ENCODE peak calls at places on chromosomes 7 and 10, in nine cellular contexts. One of them, this sample, is unnamed.

GRCh38 chr10:62699148-62699547 is 105.4 kb upstream of the ADO start:
- DNase-seq in uterus: no peak
- DNase-seq in activated CD8-positive, alpha-beta T cell treated with anti-CD3 and anti-CD28 coated beads for 36 hours: no peak
- DNase-seq in lower leg skin: no peak
- DNase-seq in GM23338: no peak
- DNase-seq in Panc1: no peak
- DNase-seq in heart right ventricle: no peak
- DNase-seq in brain microvascular endothelial cell: no peak
- DNase-seq in foreskin fibroblast: no peak
- DNase-seq in this sample: no peak

GRCh38 chr7:42233166-42233565 is 3.8 kb downstream of the GLI3 start:
- DNase-seq in uterus: no peak
- DNase-seq in activated CD8-positive, alpha-beta T cell treated with anti-CD3 and anti-CD28 coated beads for 36 hours: no peak
- DNase-seq in lower leg skin: no peak
- DNase-seq in GM23338: no peak
- DNase-seq in Panc1: no peak
- DNase-seq in heart right ventricle: no peak
- DNase-seq in brain microvascular endothelial cell: no peak
- DNase-seq in foreskin fibroblast: no peak
- DNase-seq in this sample: no peak

GRCh38 chr7:155975490-155975889 is 163.2 kb upstream of the SHH start:
- DNase-seq in uterus: peak; percentile 1
- DNase-seq in activated CD8-positive, alpha-beta T cell treated with anti-CD3 and anti-CD28 coated beads for 36 hours: no peak
- DNase-seq in lower leg skin: peak; percentile 66
- DNase-seq in GM23338: no peak
- DNase-seq in Panc1: no peak
- DNase-seq in heart right ventricle: no peak
- DNase-seq in brain microvascular endothelial cell: no peak
- DNase-seq in foreskin fibroblast: no peak
- DNase-seq in this sample: no peak

GRCh38 chr10:34319197-34319846 is 495.8 kb downstream of the PARD3 start:
- DNase-seq in uterus: peak; percentile 55
- DNase-seq in activated CD8-positive, alpha-beta T cell treated with anti-CD3 and anti-CD28 coated beads for 36 hours: no peak
- DNase-seq in lower leg skin: no peak
- DNase-seq in GM23338: no peak
- DNase-seq in Panc1: no peak
- DNase-seq in heart right ventricle: peak; percentile 11
- DNase-seq in brain microvascular endothelial cell: peak; percentile 85
- DNase-seq in foreskin fibroblast: peak; percentile 93
- DNase-seq in this sample: no peak

GRCh38 chr7:142002179-142002578 is 6.5 kb downstream of the MGAM start:
- DNase-seq in uterus: no peak
- DNase-seq in activated CD8-positive, alpha-beta T cell treated with anti-CD3 and anti-CD28 coated beads for 36 hours: no peak
- DNase-seq in lower leg skin: no peak
- DNase-seq in GM23338: no peak
- DNase-seq in Panc1: no peak
- DNase-seq in heart right ventricle: no peak
- DNase-seq in brain microvascular endothelial cell: no peak
- DNase-seq in foreskin fibroblast: no peak
- DNase-seq in this sample: no peak

GRCh38 chr10:117216611-117217195 is 19.4 kb downstream of the KCNK18 start:
- DNase-seq in uterus: peak; percentile 35
- DNase-seq in activated CD8-positive, alpha-beta T cell treated with anti-CD3 and anti-CD28 coated beads for 36 hours: peak; percentile 72
- DNase-seq in lower leg skin: peak; percentile 91
- DNase-seq in GM23338: peak; percentile 90
- DNase-seq in Panc1: peak; percentile 51
- DNase-seq in heart right ventricle: peak; percentile 34
- DNase-seq in brain microvascular endothelial cell: peak; percentile 32
- DNase-seq in foreskin fibroblast: peak; percentile 50
- DNase-seq in this sample: peak; percentile 93

GRCh38 chr7:89623018-89623672 is 531.1 kb upstream of the STEAP1 start:
- DNase-seq in uterus: no peak
- DNase-seq in activated CD8-positive, alpha-beta T cell treated with anti-CD3 and anti-CD28 coated beads for 36 hours: peak; percentile 45
- DNase-seq in lower leg skin: no peak
- DNase-seq in GM23338: peak; percentile 66
- DNase-seq in Panc1: peak; percentile 32
- DNase-seq in heart right ventricle: no peak
- DNase-seq in brain microvascular endothelial cell: peak; percentile 6
- DNase-seq in foreskin fibroblast: peak; percentile 9
- DNase-seq in this sample: peak; percentile 24

GRCh38 chr10:71134732-71135211 is 77.6 kb upstream of the UNC5B start:
- DNase-seq in uterus: no peak
- DNase-seq in activated CD8-positive, alpha-beta T cell treated with anti-CD3 and anti-CD28 coated beads for 36 hours: no peak
- DNase-seq in lower leg skin: peak; percentile 76
- DNase-seq in GM23338: peak; percentile 22
- DNase-seq in Panc1: no peak
- DNase-seq in heart right ventricle: no peak
- DNase-seq in brain microvascular endothelial cell: no peak
- DNase-seq in foreskin fibroblast: no peak
- DNase-seq in this sample: no peak

GRCh38 chr7:2109251-2109935 is 123.4 kb downstream of the MAD1L1 start:
- DNase-seq in uterus: no peak
- DNase-seq in activated CD8-positive, alpha-beta T cell treated with anti-CD3 and anti-CD28 coated beads for 36 hours: no peak
- DNase-seq in lower leg skin: no peak
- DNase-seq in GM23338: no peak
- DNase-seq in Panc1: no peak
- DNase-seq in heart right ventricle: no peak
- DNase-seq in brain microvascular endothelial cell: peak; percentile 23
- DNase-seq in foreskin fibroblast: no peak
- DNase-seq in this sample: no peak

GRCh38 chr10:22626784-22627183 is 87.6 kb downstream of the PIP4K2A start:
- DNase-seq in uterus: no peak
- DNase-seq in activated CD8-positive, alpha-beta T cell treated with anti-CD3 and anti-CD28 coated beads for 36 hours: no peak
- DNase-seq in lower leg skin: no peak
- DNase-seq in GM23338: no peak
- DNase-seq in Panc1: no peak
- DNase-seq in heart right ventricle: no peak
- DNase-seq in brain microvascular endothelial cell: no peak
- DNase-seq in foreskin fibroblast: no peak
- DNase-seq in this sample: no peak

GRCh38 chr7:19560111-19560883 is 148.5 kb downstream of the POLR1F start:
- DNase-seq in uterus: no peak
- DNase-seq in activated CD8-positive, alpha-beta T cell treated with anti-CD3 and anti-CD28 coated beads for 36 hours: no peak
- DNase-seq in lower leg skin: no peak
- DNase-seq in GM23338: peak; percentile 3
- DNase-seq in Panc1: peak; percentile 22
- DNase-seq in heart right ventricle: no peak
- DNase-seq in brain microvascular endothelial cell: peak; percentile 77
- DNase-seq in foreskin fibroblast: peak; percentile 66
- DNase-seq in this sample: no peak

GRCh38 chr7:5780801-5781496 is 514 bp downstream of the RNF216 start:
- DNase-seq in uterus: no peak
- DNase-seq in activated CD8-positive, alpha-beta T cell treated with anti-CD3 and anti-CD28 coated beads for 36 hours: peak; percentile 35
- DNase-seq in lower leg skin: peak; percentile 88
- DNase-seq in GM23338: peak; percentile 37
- DNase-seq in Panc1: no peak
- DNase-seq in heart right ventricle: peak; percentile 32
- DNase-seq in brain microvascular endothelial cell: peak; percentile 8
- DNase-seq in foreskin fibroblast: peak; percentile 32
- DNase-seq in this sample: peak; percentile 66

GRCh38 chr7:82729172-82730030 is 285.8 kb upstream of the CACNA2D1 start:
- DNase-seq in uterus: no peak
- DNase-seq in activated CD8-positive, alpha-beta T cell treated with anti-CD3 and anti-CD28 coated beads for 36 hours: no peak
- DNase-seq in lower leg skin: no peak
- DNase-seq in GM23338: peak; percentile 75
- DNase-seq in Panc1: peak; percentile 33
- DNase-seq in heart right ventricle: no peak
- DNase-seq in brain microvascular endothelial cell: peak; percentile 38
- DNase-seq in foreskin fibroblast: peak; percentile 32
- DNase-seq in this sample: peak; percentile 33

GRCh38 chr10:16717617-16718395 is 99.4 kb downstream of the RSU1 start:
- DNase-seq in uterus: no peak
- DNase-seq in activated CD8-positive, alpha-beta T cell treated with anti-CD3 and anti-CD28 coated beads for 36 hours: no peak
- DNase-seq in lower leg skin: no peak
- DNase-seq in GM23338: no peak
- DNase-seq in Panc1: no peak
- DNase-seq in heart right ventricle: no peak
- DNase-seq in brain microvascular endothelial cell: peak; percentile 61
- DNase-seq in foreskin fibroblast: no peak
- DNase-seq in this sample: no peak

GRCh38 chr10:63553031-63553430 is 31.8 kb downstream of the REEP3 start:
- DNase-seq in uterus: no peak
- DNase-seq in activated CD8-positive, alpha-beta T cell treated with anti-CD3 and anti-CD28 coated beads for 36 hours: no peak
- DNase-seq in lower leg skin: no peak
- DNase-seq in GM23338: no peak
- DNase-seq in Panc1: peak; percentile 33
- DNase-seq in heart right ventricle: no peak
- DNase-seq in brain microvascular endothelial cell: peak; percentile 75
- DNase-seq in foreskin fibroblast: peak; percentile 44
- DNase-seq in this sample: no peak

GRCh38 chr7:116122972-116123595 is 87.3 kb upstream of the TES start:
- DNase-seq in uterus: no peak
- DNase-seq in activated CD8-positive, alpha-beta T cell treated with anti-CD3 and anti-CD28 coated beads for 36 hours: peak; percentile 22
- DNase-seq in lower leg skin: no peak
- DNase-seq in GM23338: peak; percentile 77
- DNase-seq in Panc1: peak; percentile 17
- DNase-seq in heart right ventricle: no peak
- DNase-seq in brain microvascular endothelial cell: peak; percentile 22
- DNase-seq in foreskin fibroblast: peak; percentile 24
- DNase-seq in this sample: peak; percentile 13
- TF ChIP-seq CTCF in uterus: no peak
- TF ChIP-seq CTCF in activated CD8-positive, alpha-beta T cell treated with anti-CD3 and anti-CD28 coated beads for 36 hours: peak; percentile 52
- TF ChIP-seq CTCF in lower leg skin: no peak
- TF ChIP-seq CTCF in GM23338: peak; percentile 69
- TF ChIP-seq CTCF in Panc1: peak; percentile 76
- TF ChIP-seq CTCF in heart right ventricle: peak; percentile 54
- TF ChIP-seq CTCF in brain microvascular endothelial cell: peak; percentile 68
- TF ChIP-seq CTCF in foreskin fibroblast: peak; percentile 68
- TF ChIP-seq CTCF in this sample: peak; percentile 48

GRCh38 chr7:139452948-139453672 is 30.4 kb downstream of the KLRG2 start:
- DNase-seq in uterus: no peak
- DNase-seq in activated CD8-positive, alpha-beta T cell treated with anti-CD3 and anti-CD28 coated beads for 36 hours: no peak
- DNase-seq in lower leg skin: no peak
- DNase-seq in GM23338: peak; percentile 54
- DNase-seq in Panc1: no peak
- DNase-seq in heart right ventricle: no peak
- DNase-seq in brain microvascular endothelial cell: peak; percentile 56
- DNase-seq in foreskin fibroblast: peak; percentile 53
- DNase-seq in this sample: no peak

GRCh38 chr7:139456511-139456910 is 27.0 kb downstream of the KLRG2 start:
- DNase-seq in uterus: no peak
- DNase-seq in activated CD8-positive, alpha-beta T cell treated with anti-CD3 and anti-CD28 coated beads for 36 hours: no peak
- DNase-seq in lower leg skin: no peak
- DNase-seq in GM23338: no peak
- DNase-seq in Panc1: no peak
- DNase-seq in heart right ventricle: no peak
- DNase-seq in brain microvascular endothelial cell: no peak
- DNase-seq in foreskin fibroblast: no peak
- DNase-seq in this sample: no peak

GRCh38 chr7:139455789-139456188 is 27.7 kb downstream of the KLRG2 start:
- DNase-seq in uterus: no peak
- DNase-seq in activated CD8-positive, alpha-beta T cell treated with anti-CD3 and anti-CD28 coated beads for 36 hours: no peak
- DNase-seq in lower leg skin: no peak
- DNase-seq in GM23338: no peak
- DNase-seq in Panc1: no peak
- DNase-seq in heart right ventricle: no peak
- DNase-seq in brain microvascular endothelial cell: no peak
- DNase-seq in foreskin fibroblast: no peak
- DNase-seq in this sample: no peak

GRCh38 chr7:139451638-139452037 is 31.8 kb downstream of the KLRG2 start:
- DNase-seq in uterus: no peak
- DNase-seq in activated CD8-positive, alpha-beta T cell treated with anti-CD3 and anti-CD28 coated beads for 36 hours: no peak
- DNase-seq in lower leg skin: no peak
- DNase-seq in GM23338: no peak
- DNase-seq in Panc1: no peak
- DNase-seq in heart right ventricle: no peak
- DNase-seq in brain microvascular endothelial cell: peak; percentile 76
- DNase-seq in foreskin fibroblast: no peak
- DNase-seq in this sample: no peak

DNA sequence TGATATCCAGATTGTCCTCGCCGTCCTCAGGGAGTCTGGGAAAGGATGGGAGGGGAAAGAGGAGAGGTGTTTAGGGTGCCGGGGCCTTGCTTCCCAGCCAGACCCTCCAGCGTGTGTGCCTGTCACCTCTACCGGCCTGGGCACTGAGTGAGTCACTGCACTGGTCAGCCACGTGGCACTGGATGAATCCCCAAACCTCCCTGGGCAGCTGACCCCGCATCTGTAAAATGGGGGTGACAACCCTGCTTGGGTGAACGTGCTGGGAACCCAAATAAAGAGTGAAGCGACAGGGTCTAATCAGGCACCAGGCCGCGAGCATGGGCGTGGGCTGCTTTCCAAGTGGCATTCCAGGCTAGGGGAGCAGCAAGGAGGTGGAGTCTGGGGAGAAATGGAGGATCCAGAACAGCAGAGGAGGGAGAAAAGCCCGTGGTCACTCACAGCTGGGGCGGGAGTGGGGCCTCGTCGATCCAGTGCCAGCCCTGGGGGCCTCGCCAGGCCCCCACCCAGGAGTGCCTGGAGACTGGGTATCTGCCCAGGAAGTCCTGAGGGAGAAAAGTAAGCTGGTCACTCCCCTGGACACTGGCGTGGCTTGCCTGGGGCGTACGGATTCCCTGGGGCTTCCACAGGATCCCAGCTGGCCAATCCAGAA is 29.7 kb downstream of the KLRG2 start:
- DNase-seq in uterus: no peak
- DNase-seq in activated CD8-positive, alpha-beta T cell treated with anti-CD3 and anti-CD28 coated beads for 36 hours: no peak
- DNase-seq in lower leg skin: no peak
- DNase-seq in GM23338: no peak
- DNase-seq in Panc1: no peak
- DNase-seq in heart right ventricle: no peak
- DNase-seq in brain microvascular endothelial cell: no peak
- DNase-seq in foreskin fibroblast: no peak
- DNase-seq in this sample: no peak
- TF ChIP-seq CTCF in uterus: no peak
- TF ChIP-seq CTCF in activated CD8-positive, alpha-beta T cell treated with anti-CD3 and anti-CD28 coated beads for 36 hours: no peak
- TF ChIP-seq CTCF in lower leg skin: no peak
- TF ChIP-seq CTCF in GM23338: no peak
- TF ChIP-seq CTCF in Panc1: no peak
- TF ChIP-seq CTCF in heart right ventricle: no peak
- TF ChIP-seq CTCF in brain microvascular endothelial cell: no peak
- TF ChIP-seq CTCF in foreskin fibroblast: no peak
- TF ChIP-seq CTCF in this sample: no peak

GRCh38 chr10:111936143-111936542 is 247.4 kb downstream of the GPAM start:
- DNase-seq in uterus: no peak
- DNase-seq in activated CD8-positive, alpha-beta T cell treated with anti-CD3 and anti-CD28 coated beads for 36 hours: no peak
- DNase-seq in lower leg skin: no peak
- DNase-seq in GM23338: peak; percentile 21
- DNase-seq in Panc1: no peak
- DNase-seq in heart right ventricle: no peak
- DNase-seq in brain microvascular endothelial cell: no peak
- DNase-seq in foreskin fibroblast: no peak
- DNase-seq in this sample: no peak

GRCh38 chr10:111934926-111935325 is 248.6 kb downstream of the GPAM start:
- DNase-seq in uterus: no peak
- DNase-seq in activated CD8-positive, alpha-beta T cell treated with anti-CD3 and anti-CD28 coated beads for 36 hours: no peak
- DNase-seq in lower leg skin: no peak
- DNase-seq in GM23338: no peak
- DNase-seq in Panc1: no peak
- DNase-seq in heart right ventricle: no peak
- DNase-seq in brain microvascular endothelial cell: no peak
- DNase-seq in foreskin fibroblast: no peak
- DNase-seq in this sample: no peak

GRCh38 chr10:111933937-111934336 is 249.6 kb downstream of the GPAM start:
- DNase-seq in uterus: no peak
- DNase-seq in activated CD8-positive, alpha-beta T cell treated with anti-CD3 and anti-CD28 coated beads for 36 hours: no peak
- DNase-seq in lower leg skin: no peak
- DNase-seq in GM23338: peak; percentile 52
- DNase-seq in Panc1: no peak
- DNase-seq in heart right ventricle: no peak
- DNase-seq in brain microvascular endothelial cell: no peak
- DNase-seq in foreskin fibroblast: no peak
- DNase-seq in this sample: no peak
- TF ChIP-seq CTCF in uterus: no peak
- TF ChIP-seq CTCF in activated CD8-positive, alpha-beta T cell treated with anti-CD3 and anti-CD28 coated beads for 36 hours: no peak
- TF ChIP-seq CTCF in lower leg skin: no peak
- TF ChIP-seq CTCF in GM23338: peak; percentile 12
- TF ChIP-seq CTCF in Panc1: no peak
- TF ChIP-seq CTCF in heart right ventricle: no peak
- TF ChIP-seq CTCF in brain microvascular endothelial cell: no peak
- TF ChIP-seq CTCF in foreskin fibroblast: no peak
- TF ChIP-seq CTCF in this sample: no peak

GRCh38 chr7:76048668-76048988 is 722 bp downstream of the MDH2 start:
- DNase-seq in uterus: no peak
- DNase-seq in activated CD8-positive, alpha-beta T cell treated with anti-CD3 and anti-CD28 coated beads for 36 hours: peak; percentile 54
- DNase-seq in lower leg skin: no peak
- DNase-seq in GM23338: peak; percentile 70
- DNase-seq in Panc1: no peak
- DNase-seq in heart right ventricle: no peak
- DNase-seq in brain microvascular endothelial cell: no peak
- DNase-seq in foreskin fibroblast: no peak
- DNase-seq in this sample: peak; percentile 65
- TF ChIP-seq CTCF in uterus: no peak
- TF ChIP-seq CTCF in activated CD8-positive, alpha-beta T cell treated with anti-CD3 and anti-CD28 coated beads for 36 hours: no peak
- TF ChIP-seq CTCF in lower leg skin: no peak
- TF ChIP-seq CTCF in GM23338: peak; percentile 25
- TF ChIP-seq CTCF in Panc1: no peak
- TF ChIP-seq CTCF in heart right ventricle: peak; percentile 20
- TF ChIP-seq CTCF in brain microvascular endothelial cell: peak; percentile 41
- TF ChIP-seq CTCF in foreskin fibroblast: peak; percentile 2
- TF ChIP-seq CTCF in this sample: no peak